ENCODE peak calls at places on chromosomes 2 and 18, in ten cellular contexts. Q is A549; N is cerebellar cortex; U is NCI-H774; W is GM23248; V is germinal center; G is HFFc6; I is retina; O is activated CD4-positive, alpha-beta T cell treated with anti-CD3 and anti-CD28 coated beads for 48 hours; P is SIG-M5. R is an unnamed sample.

GRCh38 chr2:36253086-36253485 is 102.5 kb upstream of the CRIM1 start:
- DNase-seq in O (no peak), V (no peak), W (no peak), I (no peak), G (no peak), P (no peak), U (no peak), Q (no peak), N (no peak), R (no peak)

GRCh38 chr2:56230171-56230570 is 46.4 kb downstream of the CCDC85A start:
- DNase-seq in G (peak), W (peak), N (no peak), V (no peak), Q (no peak), P (no peak), O (no peak), U (no peak), I (no peak), R (no peak)

GRCh38 chr2:202157211-202157985 is 81.0 kb downstream of the SUMO1 start:
- DNase-seq in N (peak), U (no peak), Q (no peak), O (no peak), V (no peak), W (no peak), I (no peak), P (no peak), G (no peak), R (no peak)

GRCh38 chr2:33340265-33340664 is 136.2 kb upstream of the RASGRP3 start:
- DNase-seq in N (no peak), O (no peak), V (no peak), W (peak), I (no peak), U (no peak), P (no peak), G (no peak), Q (no peak), R (peak)

GRCh38 chr2:62871506-62871905 is 166.0 kb downstream of the EHBP1 start:
- DNase-seq in V (no peak), W (peak), P (no peak), N (no peak), Q (no peak), O (no peak), U (no peak), G (no peak), I (no peak), R (no peak)

GRCh38 chr2:132824716-132825115 is 154.7 kb upstream of the LYPD1 start:
- DNase-seq in U (no peak), W (peak), N (no peak), V (no peak), P (no peak), G (no peak), I (no peak), O (no peak), Q (no peak), R (peak)

GRCh38 chr2:95073856-95074662 is 47.5 kb downstream of the MRPS5 start:
- DNase-seq in U (no peak), N (no peak), P (no peak), G (no peak), W (no peak), I (no peak), Q (no peak), O (peak), V (no peak), R (no peak)

GRCh38 chr2:85867556-85868292 is 21.1 kb downstream of the ST3GAL5 start:
- DNase-seq in V (no peak), O (no peak), G (no peak), W (no peak), I (no peak), N (no peak), Q (no peak), U (no peak), P (no peak), R (no peak)

GRCh38 chr2:64978514-64979268 is 10.5 kb upstream of the SLC1A4 start:
- DNase-seq in N (no peak), U (no peak), I (no peak), O (no peak), P (no peak), V (peak), G (peak), W (peak), Q (no peak), R (no peak)

GRCh38 chr2:129262934-129263333 is 716.5 kb upstream of the RAB6C start:
- DNase-seq in Q (no peak), P (no peak), G (no peak), I (no peak), V (no peak), W (no peak), N (no peak), U (no peak), O (no peak), R (no peak)

GRCh38 chr2:173782681-173783080 is 182.5 kb downstream of the SP3 start:
- DNase-seq in G (no peak), P (no peak), I (no peak), V (no peak), O (no peak), Q (no peak), U (no peak), N (no peak), W (no peak), R (no peak)

GRCh38 chr2:19292007-19292406 is 66.4 kb downstream of the OSR1 start:
- DNase-seq in I (no peak), Q (no peak), V (no peak), W (no peak), G (no peak), N (peak), U (no peak), P (no peak), O (no peak), R (no peak)

GRCh38 chr2:132438650-132439030 is 22.0 kb downstream of the GPR39 start:
- DNase-seq in I (no peak), O (peak), P (no peak), V (no peak), W (peak), U (no peak), G (peak), Q (peak), N (no peak), R (peak)

GRCh38 chr18:31225668-31226067 is 63.0 kb upstream of the DSC1 start:
- DNase-seq in G (no peak), P (no peak), Q (no peak), I (no peak), W (no peak), N (no peak), U (peak), O (no peak), V (no peak), R (peak)

R was measured in fibroblast of the aortic adventitia.